ENCODE peak calls at places on chromosome 9, in eight cellular contexts. E is Peyer's patch, T is right lobe of liver, D is heart left ventricle, H is uterus, N is sigmoid colon, G is spleen, S is HCT116. X is an unnamed sample.

GRCh38 chr9:32866292-32866691 is 83.0 kb downstream of the TMEM215 start:
- DNase-seq in E (no peak), T (no peak), D (no peak), H (no peak), N (no peak), G (no peak), S (no peak), X (peak)

GRCh38 chr9:87464110-87464991 is 33.3 kb upstream of the DAPK1 start:
- DNase-seq in E (no peak), T (no peak), D (no peak), H (no peak), N (peak), G (no peak), S (no peak), X (no peak)

GRCh38 chr9:85577353-85577952 is 164.3 kb downstream of the AGTPBP1 start:
- DNase-seq in E (no peak), T (no peak), D (no peak), H (no peak), N (no peak), G (no peak), S (no peak), X (no peak)

GRCh38 chr9:113589890-113590289 is 126.4 kb downstream of the RGS3 start:
- DNase-seq in E (no peak), T (no peak), D (peak), H (no peak), N (peak), G (peak), S (no peak), X (peak)

GRCh38 chr9:91411096-91411771 is 12.4 kb downstream of the NFIL3 start:
- DNase-seq in E (no peak), T (no peak), D (no peak), H (no peak), N (no peak), G (no peak), S (no peak), X (peak)

GRCh38 chr9:87039809-87040392 is 92.6 kb upstream of the GAS1 start:
- DNase-seq in E (no peak), T (no peak), D (no peak), H (no peak), N (no peak), G (no peak), S (no peak), X (no peak)

GRCh38 chr9:1046639-1047604 is 3.2 kb upstream of the DMRT2 start:
- DNase-seq in E (no peak), T (no peak), D (no peak), H (no peak), N (no peak), G (no peak), S (no peak), X (no peak)

GRCh38 chr9:113957778-113958430 is 81.8 kb downstream of the ZNF618 start:
- DNase-seq in E (no peak), T (no peak), D (no peak), H (no peak), N (no peak), G (no peak), S (no peak), X (no peak)

GRCh38 chr9:105735366-105735765 is 41.0 kb downstream of the TMEM38B start:
- DNase-seq in E (no peak), T (no peak), D (no peak), H (no peak), N (no peak), G (no peak), S (no peak), X (no peak)

GRCh38 chr9:73265876-73266275 is 114.2 kb downstream of the ANXA1 start:
- DNase-seq in E (no peak), T (no peak), D (no peak), H (no peak), N (no peak), G (no peak), S (no peak), X (no peak)

GRCh38 chr9:31807574-31808256 is 576.7 kb upstream of the ACO1 start:
- DNase-seq in E (no peak), T (no peak), D (no peak), H (no peak), N (no peak), G (peak), S (peak), X (peak)

GRCh38 chr9:14616188-14616982 is 76.8 kb downstream of the ZDHHC21 start:
- DNase-seq in E (no peak), T (no peak), D (no peak), H (no peak), N (no peak), G (no peak), S (peak), X (peak)

GRCh38 chr9:92669527-92669889 is 423 bp downstream of the IPPK start:
- DNase-seq in E (no peak), T (peak), D (no peak), H (no peak), N (no peak), G (peak), S (no peak), X (peak)

GRCh38 chr9:90773593-90773992 is 28.0 kb upstream of the SYK start:
- DNase-seq in E (peak), T (no peak), D (no peak), H (no peak), N (no peak), G (no peak), S (no peak), X (peak)

GRCh38 chr9:69945671-69946141 is 97.9 kb upstream of the MAMDC2 start:
- DNase-seq in E (no peak), T (peak), D (peak), H (no peak), N (peak), G (no peak), S (no peak), X (peak)

GRCh38 chr9:34085581-34086500 is 37.2 kb upstream of the UBAP2 start:
- DNase-seq in E (no peak), T (no peak), D (peak), H (no peak), N (peak), G (peak), S (no peak), X (no peak)

GRCh38 chr9:123738664-123739063 is 191.3 kb downstream of the DENND1A start:
- DNase-seq in E (no peak), T (no peak), D (no peak), H (no peak), N (no peak), G (no peak), S (no peak), X (no peak)

GRCh38 chr9:18739641-18740318 is 265.8 kb downstream of the ADAMTSL1 start:
- DNase-seq in E (no peak), T (no peak), D (peak), H (no peak), N (no peak), G (no peak), S (no peak), X (no peak)

GRCh38 chr9:110952018-110952864 is 86.0 kb downstream of the LPAR1 start:
- DNase-seq in E (no peak), T (no peak), D (no peak), H (no peak), N (no peak), G (no peak), S (no peak), X (no peak)

GRCh38 chr9:136083558-136084190 is 11.4 kb downstream of the NACC2 start:
- DNase-seq in E (no peak), T (no peak), D (peak), H (no peak), N (peak), G (no peak), S (no peak), X (no peak)

GRCh38 chr9:85014292-85014691 is 344.8 kb downstream of the NTRK2 start:
- DNase-seq in E (no peak), T (no peak), D (no peak), H (no peak), N (no peak), G (no peak), S (no peak), X (no peak)

GRCh38 chr9:31272456-31273295 is 1111.8 kb upstream of the ACO1 start:
- DNase-seq in E (no peak), T (no peak), D (no peak), H (no peak), N (no peak), G (no peak), S (peak), X (no peak)

GRCh38 chr9:27888661-27889295 is 315.5 kb upstream of the C9orf72 start:
- DNase-seq in E (no peak), T (no peak), D (no peak), H (no peak), N (no peak), G (peak), S (peak), X (peak)

GRCh38 chr9:71249729-71250317 is 128.4 kb upstream of the TRPM3 start:
- DNase-seq in E (no peak), T (no peak), D (no peak), H (no peak), N (no peak), G (no peak), S (peak), X (peak)

GRCh38 chr9:83622433-83622813 is 520 bp upstream of the IDNK start:
- DNase-seq in E (peak), T (no peak), D (no peak), H (no peak), N (no peak), G (no peak), S (no peak), X (peak)

GRCh38 chr9:37061763-37062162 is 27.7 kb upstream of the PAX5 start:
- DNase-seq in E (no peak), T (no peak), D (no peak), H (no peak), N (no peak), G (no peak), S (no peak), X (peak)

GRCh38 chr9:112849363-112849922 is 41.2 kb downstream of the SLC46A2 start:
- DNase-seq in E (no peak), T (no peak), D (no peak), H (no peak), N (no peak), G (no peak), S (no peak), X (peak)

GRCh38 chr9:107971241-107971640 is 481.7 kb upstream of the KLF4 start:
- DNase-seq in E (no peak), T (no peak), D (no peak), H (no peak), N (no peak), G (no peak), S (no peak), X (no peak)

GRCh38 chr9:36532353-36532752 is 40.3 kb upstream of the MELK start:
- DNase-seq in E (no peak), T (no peak), D (no peak), H (no peak), N (no peak), G (no peak), S (no peak), X (no peak)

DNA sequence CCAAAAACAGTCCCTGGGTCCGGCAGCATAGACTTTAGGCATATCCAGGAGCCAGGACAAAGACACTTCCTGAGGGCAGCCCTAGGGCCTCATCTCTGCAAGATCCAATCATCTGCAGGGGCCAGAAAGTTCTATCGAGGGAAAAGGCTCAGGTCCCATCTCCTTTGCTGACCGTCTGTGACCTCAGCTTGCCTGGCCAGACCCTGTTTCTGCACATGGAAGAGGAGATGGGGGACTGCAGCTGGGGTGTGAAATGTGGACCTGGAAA is 51.0 kb upstream of the FCN1 start:
- DNase-seq in E (no peak), T (no peak), D (no peak), H (no peak), N (no peak), G (no peak), S (no peak), X (no peak)
- TF ChIP-seq CTCF in E (no peak), T (no peak), D (no peak), H (no peak), N (no peak), G (no peak), S (no peak), X (no peak)

GRCh38 chr9:89317282-89317681 is 1.0 kb upstream of the SECISBP2 start:
- DNase-seq in E (no peak), T (no peak), D (no peak), H (no peak), N (no peak), G (no peak), S (no peak), X (peak)
- TF ChIP-seq POLR2A in E (no peak), T (no peak), D (no peak), H (no peak), N (no peak), G (no peak), S (no peak), X (no peak)

DNA sequence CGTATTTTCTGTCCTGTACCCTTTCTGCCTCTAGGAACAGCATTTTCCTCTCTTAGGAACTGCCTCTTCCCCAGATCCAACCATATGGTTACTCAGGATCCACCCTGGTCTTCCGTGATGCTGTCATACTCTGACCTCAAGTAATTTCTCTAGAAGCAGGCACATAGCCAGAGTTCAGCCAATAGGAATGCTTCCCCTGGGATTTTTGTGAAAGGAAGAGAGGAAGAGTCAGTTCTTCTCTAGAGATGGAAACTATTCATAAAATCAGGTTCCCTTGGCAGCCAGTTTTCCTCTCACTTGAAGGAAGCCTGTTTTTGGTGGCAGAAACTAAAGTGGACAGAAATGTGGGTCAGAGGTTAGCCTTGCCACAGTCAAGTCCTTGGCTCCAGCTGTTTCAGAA is 400.1 kb upstream of the PCSK5 start:
- DNase-seq in E (no peak), T (no peak), D (no peak), H (no peak), N (no peak), G (no peak), S (no peak), X (no peak)
- TF ChIP-seq CTCF in E (no peak), T (no peak), D (no peak), H (no peak), N (no peak), G (no peak), S (no peak), X (no peak)

DNA sequence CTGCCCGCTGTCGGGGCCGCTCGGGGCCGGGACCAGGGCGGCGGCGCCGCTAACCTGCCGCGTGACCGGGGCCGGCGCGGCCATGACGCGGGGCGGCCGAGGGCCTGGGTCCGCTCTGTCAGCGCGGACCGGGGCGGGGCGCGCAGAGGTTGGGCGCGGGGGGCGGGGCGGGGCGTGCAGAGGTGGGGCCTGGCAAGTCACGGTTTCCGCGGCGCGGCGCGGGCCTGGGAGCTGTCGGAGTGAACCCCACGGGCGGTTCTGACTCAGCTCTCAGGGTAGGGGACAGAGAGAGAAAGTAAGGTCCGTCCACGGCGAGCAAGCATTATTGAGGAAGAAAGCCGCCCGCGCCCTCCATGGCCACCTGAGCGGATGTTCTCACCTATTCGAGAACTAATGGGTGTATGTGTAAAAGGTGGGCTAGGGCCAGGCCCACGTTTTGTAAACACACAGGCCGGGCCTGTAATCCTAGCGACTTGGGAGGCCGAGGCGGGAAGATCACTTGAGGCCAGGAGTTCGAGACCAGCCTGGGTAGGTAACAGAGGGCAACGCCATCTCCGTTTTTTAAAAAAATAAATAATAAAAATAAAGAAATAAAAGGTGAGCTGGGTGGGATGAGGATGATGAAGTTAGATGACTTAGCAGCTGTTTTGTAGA is at the start of gene PRXL2C:
- DNase-seq in E (peak), T (peak), D (peak), H (peak), N (peak), G (peak), S (no peak), X (peak)
- TF ChIP-seq POLR2A in E (peak), T (peak), D (no peak), H (no peak), N (no peak), G (no peak), S (peak), X (no peak)